ENCODE peak calls at places on chromosome 16, in eight cellular contexts. J, G, H, A, X, O, S and T are unnamed samples.
A peak's percentile ranks its signal among the peaks of the same experiment; 100 is the strongest.

GRCh38 chr16:68272501-68273209 is 8.3 kb downstream of the SLC7A6 start:
- DNase-seq in J (no peak), G (no peak), H (no peak), A (peak; percentile 82), X (no peak), O (no peak), S (no peak), T (no peak)

GRCh38 chr16:16147316-16147999 is 75.8 kb downstream of the ABCC6 start:
- DNase-seq in J (no peak), G (no peak), H (no peak), A (no peak), X (no peak), O (no peak), S (no peak), T (no peak)

GRCh38 chr16:81945665-81946064 is 65.6 kb downstream of the SDR42E1 start:
- DNase-seq in J (no peak), G (no peak), H (no peak), A (no peak), X (no peak), O (peak; percentile 47), S (no peak), T (no peak)

GRCh38 chr16:1645914-1646525 is 32.1 kb upstream of the JPT2 start:
- DNase-seq in J (no peak), G (peak; percentile 39), H (no peak), A (no peak), X (no peak), O (peak; percentile 1), S (no peak), T (no peak)

GRCh38 chr16:20868890-20869289 is 31.3 kb downstream of the DCUN1D3 start:
- DNase-seq in J (no peak), G (peak; percentile 68), H (peak; percentile 86), A (no peak), X (peak; percentile 86), O (no peak), S (no peak), T (no peak)

GRCh38 chr16:69190598-69190997 is 3.6 kb downstream of the SNTB2 start:
- DNase-seq in J (no peak), G (no peak), H (no peak), A (peak; percentile 31), X (no peak), O (no peak), S (no peak), T (no peak)

GRCh38 chr16:10171225-10171624 is 11.0 kb downstream of the GRIN2A start:
- DNase-seq in J (no peak), G (no peak), H (no peak), A (no peak), X (no peak), O (no peak), S (peak; percentile 71), T (no peak)

GRCh38 chr16:50153648-50154368 is 702 bp downstream of the TENT4B start:
- DNase-seq in J (peak; percentile 39), G (no peak), H (peak; percentile 26), A (no peak), X (peak; percentile 58), O (no peak), S (peak; percentile 46), T (no peak)

GRCh38 chr16:10525214-10525825 is 55.1 kb downstream of the EMP2 start:
- DNase-seq in J (no peak), G (no peak), H (no peak), A (no peak), X (no peak), O (no peak), S (peak; percentile 82), T (no peak)

GRCh38 chr16:24550295-24550694 is 10.9 kb downstream of the RBBP6 start:
- DNase-seq in J (no peak), G (no peak), H (no peak), A (no peak), X (no peak), O (no peak), S (no peak), T (no peak)

GRCh38 chr16:24701521-24701951 is 27.9 kb upstream of the TNRC6A start:
- DNase-seq in J (no peak), G (peak; percentile 44), H (peak; percentile 85), A (no peak), X (no peak), O (peak; percentile 49), S (no peak), T (no peak)

GRCh38 chr16:14509055-14509454 is 121.0 kb downstream of the PARN start:
- DNase-seq in J (no peak), G (no peak), H (peak; percentile 75), A (no peak), X (no peak), O (no peak), S (no peak), T (no peak)

GRCh38 chr16:2149630-2150417 is 1.4 kb downstream of the RAB26 start:
- DNase-seq in J (no peak), G (no peak), H (no peak), A (peak; percentile 41), X (no peak), O (no peak), S (no peak), T (no peak)

GRCh38 chr16:69286941-69287713 is 24.0 kb upstream of the VPS4A start:
- DNase-seq in J (peak; percentile 56), G (peak; percentile 62), H (peak; percentile 88), A (peak; percentile 71), X (peak; percentile 84), O (no peak), S (no peak), T (no peak)

GRCh38 chr16:3020247-3020603 is at the start of gene TNFRSF12A:
- DNase-seq in J (peak; percentile 91), G (peak; percentile 78), H (peak; percentile 79), A (peak; percentile 84), X (peak; percentile 86), O (no peak), S (peak; percentile 79), T (peak; percentile 93)

GRCh38 chr16:55499951-55500350 is 8.9 kb upstream of the LPCAT2 start:
- DNase-seq in J (peak; percentile 4), G (peak; percentile 98), H (peak; percentile 97), A (no peak), X (peak; percentile 46), O (peak; percentile 98), S (no peak), T (no peak)

GRCh38 chr16:55499281-55499680 is 9.6 kb upstream of the LPCAT2 start:
- DNase-seq in J (no peak), G (no peak), H (no peak), A (no peak), X (peak; percentile 47), O (no peak), S (no peak), T (no peak)

GRCh38 chr16:55503726-55504553 is 4.9 kb upstream of the LPCAT2 start:
- DNase-seq in J (no peak), G (no peak), H (no peak), A (no peak), X (no peak), O (no peak), S (no peak), T (no peak)

GRCh38 chr16:55502801-55503366 is 6.0 kb upstream of the LPCAT2 start:
- DNase-seq in J (peak; percentile 4), G (peak; percentile 83), H (peak; percentile 98), A (no peak), X (peak; percentile 87), O (no peak), S (peak; percentile 62), T (no peak)

DNA sequence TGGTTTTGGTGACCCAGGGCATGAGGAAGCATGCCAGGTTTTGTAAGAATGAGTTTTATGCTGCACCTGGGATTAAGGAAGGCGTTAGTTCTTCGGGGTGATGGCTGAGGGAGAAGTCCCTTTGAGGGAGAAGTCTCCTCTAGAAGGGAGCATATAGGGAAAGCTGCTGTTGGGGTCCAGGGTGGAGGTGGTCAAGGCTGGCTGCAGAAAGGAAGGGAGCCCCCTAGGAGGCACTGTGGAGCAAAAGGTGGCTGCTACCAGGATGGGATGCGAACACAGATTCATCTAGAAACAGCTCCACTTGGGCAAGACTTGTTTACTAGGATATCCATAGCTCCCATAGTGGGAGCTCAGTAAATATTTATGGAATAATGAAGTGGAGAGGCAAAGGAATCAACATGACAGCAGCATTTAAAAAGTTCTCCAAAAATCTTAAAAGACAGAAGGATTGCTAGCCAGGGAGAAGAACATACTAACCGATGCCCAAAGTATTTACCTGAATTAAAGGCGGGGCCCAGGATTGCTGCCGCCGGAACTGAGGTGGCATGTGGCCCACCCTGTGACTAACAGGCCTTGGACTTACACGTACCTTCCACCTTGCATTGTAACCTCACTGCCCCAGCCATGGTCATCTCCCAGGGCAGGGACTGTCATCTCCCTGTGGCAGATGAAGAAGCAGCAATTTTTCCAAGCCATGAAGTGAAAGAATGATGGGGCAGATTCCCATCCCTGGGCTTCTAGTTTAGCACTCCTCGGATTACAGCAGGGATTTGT is 7.1 kb upstream of the LPCAT2 start:
- DNase-seq in J (peak; percentile 12), G (no peak), H (no peak), A (peak; percentile 2), X (no peak), O (no peak), S (no peak), T (no peak)
- TF ChIP-seq CTCF in J (no peak), G (peak; percentile 52), H (peak; percentile 65), A (peak; percentile 37), X (no peak), O (peak; percentile 50), S (no peak), T (peak; percentile 55)

DNA sequence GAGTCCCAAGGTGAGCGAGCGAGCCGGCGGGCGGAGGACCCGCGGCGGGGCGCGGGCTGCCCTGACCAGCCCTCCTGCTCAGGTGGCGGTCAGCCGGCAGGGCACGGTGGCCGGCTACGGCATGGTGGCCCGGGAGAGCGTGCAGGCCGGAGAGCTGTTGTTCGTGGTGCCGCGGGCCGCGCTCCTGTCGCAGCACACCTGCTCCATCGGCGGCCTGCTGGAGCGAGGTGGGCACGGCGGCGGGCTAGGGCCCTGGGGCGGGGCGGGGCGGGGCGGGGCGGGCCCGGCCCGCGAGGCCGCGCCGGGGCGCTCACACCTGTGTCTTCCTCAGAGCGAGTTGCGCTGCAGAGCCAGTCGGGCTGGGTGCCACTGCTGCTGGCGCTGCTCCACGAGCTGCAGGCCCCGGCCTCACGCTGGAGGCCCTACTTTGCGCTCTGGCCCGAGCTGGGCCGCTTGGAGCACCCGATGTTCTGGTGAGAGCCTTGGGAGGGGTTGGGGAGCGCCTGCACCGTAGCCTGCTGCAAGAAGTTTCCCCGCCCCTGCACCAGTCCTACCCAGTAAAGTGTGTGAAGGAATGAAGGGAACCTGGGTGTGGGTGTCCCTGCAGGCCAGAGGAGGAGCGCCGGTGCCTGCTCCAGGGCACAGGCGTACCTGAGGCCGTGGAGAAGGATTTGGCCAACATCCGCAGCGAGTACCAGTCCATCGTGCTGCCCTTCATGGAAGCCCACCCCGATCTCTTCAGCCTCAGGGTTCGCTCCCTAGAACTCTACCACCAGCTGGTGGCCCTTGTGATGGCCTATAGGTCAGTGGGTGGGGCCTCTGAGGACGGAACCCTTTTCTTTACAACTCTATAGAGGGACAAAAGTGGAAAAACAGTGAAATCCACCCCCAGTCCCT is 802 bp downstream of the SETD6 start:
- DNase-seq in J (peak; percentile 67), G (no peak), H (peak; percentile 5), A (peak; percentile 75), X (no peak), O (no peak), S (peak; percentile 66), T (peak; percentile 80)
- TF ChIP-seq CTCF in J (no peak), G (no peak), H (no peak), A (no peak), X (no peak), O (no peak), S (no peak), T (peak; percentile 14)

GRCh38 chr16:73298562-73298961 is 250.6 kb upstream of the ZFHX3 start:
- DNase-seq in J (no peak), G (no peak), H (peak; percentile 5), A (no peak), X (no peak), O (no peak), S (peak; percentile 57), T (no peak)
- TF ChIP-seq CTCF in J (no peak), G (no peak), H (no peak), A (no peak), X (no peak), O (no peak), S (no peak), T (no peak)

GRCh38 chr16:57244767-57245471 is at the start of gene ARL2BP:
- DNase-seq in J (peak; percentile 100), G (peak; percentile 99), H (peak; percentile 99), A (peak; percentile 95), X (peak; percentile 98), O (peak; percentile 88), S (peak; percentile 99), T (peak; percentile 100)
- TF ChIP-seq CTCF in J (no peak), G (no peak), H (no peak), A (peak; percentile 59), X (no peak), O (no peak), S (no peak), T (peak; percentile 60)